ENCODE peak calls at places on chromosomes 3 and 15, in nine cellular contexts. One of them, this sample, is unnamed.

GRCh38 chr3:192727032-192727847 is at the start of gene FGF12:
- DNase-seq in choroid plexus epithelial cell: peak
- DNase-seq in IMR-90: peak
- DNase-seq in GM13977: peak
- DNase-seq in effector memory CD4-positive, alpha-beta T cell: no peak
- DNase-seq in stimulated activated naive B cell treated with anti-CD40 and anti-IgM and Interleukin-4, amounts not matched to agents 10 μg/mL and 1 μg/mL and 100 μg/mL, for 72 hours: no peak
- DNase-seq in non-pigmented ciliary epithelial cell: peak
- DNase-seq in activated CD8-positive, alpha-beta memory T cell treated with anti-CD3 and anti-CD28 coated beads for 48 hours: no peak
- DNase-seq in activated gamma-delta T cell: no peak
- DNase-seq in this sample: no peak

GRCh38 chr15:35529784-35530183 is 16.2 kb downstream of the DPH6 start:
- DNase-seq in activated gamma-delta T cell: no peak
- DNase-seq in stimulated activated naive B cell treated with anti-CD40 and anti-IgM and Interleukin-4, amounts not matched to agents 10 μg/mL and 1 μg/mL and 100 μg/mL, for 72 hours: no peak
- DNase-seq in IMR-90: no peak
- DNase-seq in effector memory CD4-positive, alpha-beta T cell: no peak
- DNase-seq in activated CD8-positive, alpha-beta memory T cell treated with anti-CD3 and anti-CD28 coated beads for 48 hours: no peak
- DNase-seq in GM13977: no peak
- DNase-seq in non-pigmented ciliary epithelial cell: no peak
- DNase-seq in choroid plexus epithelial cell: no peak
- DNase-seq in this sample: no peak

GRCh38 chr3:119295816-119296484 is 1.8 kb downstream of the ARHGAP31 start:
- DNase-seq in GM13977: no peak
- DNase-seq in activated gamma-delta T cell: no peak
- DNase-seq in effector memory CD4-positive, alpha-beta T cell: no peak
- DNase-seq in IMR-90: no peak
- DNase-seq in choroid plexus epithelial cell: peak
- DNase-seq in activated CD8-positive, alpha-beta memory T cell treated with anti-CD3 and anti-CD28 coated beads for 48 hours: no peak
- DNase-seq in stimulated activated naive B cell treated with anti-CD40 and anti-IgM and Interleukin-4, amounts not matched to agents 10 μg/mL and 1 μg/mL and 100 μg/mL, for 72 hours: no peak
- DNase-seq in non-pigmented ciliary epithelial cell: no peak
- DNase-seq in this sample: no peak

GRCh38 chr15:52095597-52096262 is 16.8 kb downstream of the BCL2L10 start:
- DNase-seq in effector memory CD4-positive, alpha-beta T cell: no peak
- DNase-seq in stimulated activated naive B cell treated with anti-CD40 and anti-IgM and Interleukin-4, amounts not matched to agents 10 μg/mL and 1 μg/mL and 100 μg/mL, for 72 hours: no peak
- DNase-seq in activated CD8-positive, alpha-beta memory T cell treated with anti-CD3 and anti-CD28 coated beads for 48 hours: no peak
- DNase-seq in activated gamma-delta T cell: no peak
- DNase-seq in IMR-90: peak
- DNase-seq in non-pigmented ciliary epithelial cell: peak
- DNase-seq in GM13977: no peak
- DNase-seq in choroid plexus epithelial cell: peak
- DNase-seq in this sample: no peak

GRCh38 chr3:175941352-175941751 is 1082.2 kb downstream of the NAALADL2 start:
- DNase-seq in GM13977: peak
- DNase-seq in effector memory CD4-positive, alpha-beta T cell: no peak
- DNase-seq in stimulated activated naive B cell treated with anti-CD40 and anti-IgM and Interleukin-4, amounts not matched to agents 10 μg/mL and 1 μg/mL and 100 μg/mL, for 72 hours: no peak
- DNase-seq in non-pigmented ciliary epithelial cell: no peak
- DNase-seq in choroid plexus epithelial cell: peak
- DNase-seq in activated CD8-positive, alpha-beta memory T cell treated with anti-CD3 and anti-CD28 coated beads for 48 hours: no peak
- DNase-seq in activated gamma-delta T cell: no peak
- DNase-seq in IMR-90: no peak
- DNase-seq in this sample: no peak

GRCh38 chr3:148453764-148454163 is 243.9 kb upstream of the AGTR1 start:
- DNase-seq in activated gamma-delta T cell: no peak
- DNase-seq in stimulated activated naive B cell treated with anti-CD40 and anti-IgM and Interleukin-4, amounts not matched to agents 10 μg/mL and 1 μg/mL and 100 μg/mL, for 72 hours: no peak
- DNase-seq in non-pigmented ciliary epithelial cell: no peak
- DNase-seq in activated CD8-positive, alpha-beta memory T cell treated with anti-CD3 and anti-CD28 coated beads for 48 hours: no peak
- DNase-seq in choroid plexus epithelial cell: peak
- DNase-seq in GM13977: no peak
- DNase-seq in IMR-90: no peak
- DNase-seq in effector memory CD4-positive, alpha-beta T cell: no peak
- DNase-seq in this sample: no peak

GRCh38 chr3:169668081-169668956 is 4.8 kb upstream of the MECOM start:
- DNase-seq in effector memory CD4-positive, alpha-beta T cell: no peak
- DNase-seq in activated CD8-positive, alpha-beta memory T cell treated with anti-CD3 and anti-CD28 coated beads for 48 hours: no peak
- DNase-seq in non-pigmented ciliary epithelial cell: no peak
- DNase-seq in IMR-90: peak
- DNase-seq in activated gamma-delta T cell: no peak
- DNase-seq in GM13977: peak
- DNase-seq in choroid plexus epithelial cell: peak
- DNase-seq in stimulated activated naive B cell treated with anti-CD40 and anti-IgM and Interleukin-4, amounts not matched to agents 10 μg/mL and 1 μg/mL and 100 μg/mL, for 72 hours: no peak
- DNase-seq in this sample: no peak

GRCh38 chr3:106333911-106334618 is 465.3 kb upstream of the CBLB start:
- DNase-seq in stimulated activated naive B cell treated with anti-CD40 and anti-IgM and Interleukin-4, amounts not matched to agents 10 μg/mL and 1 μg/mL and 100 μg/mL, for 72 hours: peak
- DNase-seq in choroid plexus epithelial cell: peak
- DNase-seq in activated gamma-delta T cell: no peak
- DNase-seq in IMR-90: peak
- DNase-seq in activated CD8-positive, alpha-beta memory T cell treated with anti-CD3 and anti-CD28 coated beads for 48 hours: peak
- DNase-seq in effector memory CD4-positive, alpha-beta T cell: no peak
- DNase-seq in GM13977: no peak
- DNase-seq in non-pigmented ciliary epithelial cell: peak
- DNase-seq in this sample: peak

GRCh38 chr3:67118122-67118521 is 120.0 kb downstream of the KBTBD8 start:
- DNase-seq in activated gamma-delta T cell: no peak
- DNase-seq in GM13977: no peak
- DNase-seq in IMR-90: no peak
- DNase-seq in effector memory CD4-positive, alpha-beta T cell: no peak
- DNase-seq in non-pigmented ciliary epithelial cell: no peak
- DNase-seq in activated CD8-positive, alpha-beta memory T cell treated with anti-CD3 and anti-CD28 coated beads for 48 hours: no peak
- DNase-seq in stimulated activated naive B cell treated with anti-CD40 and anti-IgM and Interleukin-4, amounts not matched to agents 10 μg/mL and 1 μg/mL and 100 μg/mL, for 72 hours: no peak
- DNase-seq in choroid plexus epithelial cell: no peak
- DNase-seq in this sample: no peak

GRCh38 chr3:45425237-45425933 is 37.0 kb downstream of the LARS2 start:
- DNase-seq in activated CD8-positive, alpha-beta memory T cell treated with anti-CD3 and anti-CD28 coated beads for 48 hours: no peak
- DNase-seq in activated gamma-delta T cell: no peak
- DNase-seq in stimulated activated naive B cell treated with anti-CD40 and anti-IgM and Interleukin-4, amounts not matched to agents 10 μg/mL and 1 μg/mL and 100 μg/mL, for 72 hours: no peak
- DNase-seq in non-pigmented ciliary epithelial cell: no peak
- DNase-seq in GM13977: no peak
- DNase-seq in choroid plexus epithelial cell: no peak
- DNase-seq in IMR-90: no peak
- DNase-seq in effector memory CD4-positive, alpha-beta T cell: no peak
- DNase-seq in this sample: no peak

GRCh38 chr3:132417695-132418520 is 606 bp downstream of the DNAJC13 start:
- DNase-seq in choroid plexus epithelial cell: peak
- DNase-seq in IMR-90: peak
- DNase-seq in activated gamma-delta T cell: no peak
- DNase-seq in non-pigmented ciliary epithelial cell: no peak
- DNase-seq in activated CD8-positive, alpha-beta memory T cell treated with anti-CD3 and anti-CD28 coated beads for 48 hours: no peak
- DNase-seq in effector memory CD4-positive, alpha-beta T cell: peak
- DNase-seq in stimulated activated naive B cell treated with anti-CD40 and anti-IgM and Interleukin-4, amounts not matched to agents 10 μg/mL and 1 μg/mL and 100 μg/mL, for 72 hours: no peak
- DNase-seq in GM13977: peak
- DNase-seq in this sample: no peak

GRCh38 chr3:186168976-186169375 is 60.1 kb upstream of the ETV5 start:
- DNase-seq in stimulated activated naive B cell treated with anti-CD40 and anti-IgM and Interleukin-4, amounts not matched to agents 10 μg/mL and 1 μg/mL and 100 μg/mL, for 72 hours: no peak
- DNase-seq in activated gamma-delta T cell: no peak
- DNase-seq in effector memory CD4-positive, alpha-beta T cell: no peak
- DNase-seq in choroid plexus epithelial cell: no peak
- DNase-seq in GM13977: no peak
- DNase-seq in IMR-90: no peak
- DNase-seq in non-pigmented ciliary epithelial cell: no peak
- DNase-seq in activated CD8-positive, alpha-beta memory T cell treated with anti-CD3 and anti-CD28 coated beads for 48 hours: no peak
- DNase-seq in this sample: no peak

GRCh38 chr3:102353804-102354203 is 81.0 kb upstream of the ZPLD1 start:
- DNase-seq in effector memory CD4-positive, alpha-beta T cell: no peak
- DNase-seq in activated gamma-delta T cell: no peak
- DNase-seq in choroid plexus epithelial cell: peak
- DNase-seq in GM13977: no peak
- DNase-seq in activated CD8-positive, alpha-beta memory T cell treated with anti-CD3 and anti-CD28 coated beads for 48 hours: no peak
- DNase-seq in stimulated activated naive B cell treated with anti-CD40 and anti-IgM and Interleukin-4, amounts not matched to agents 10 μg/mL and 1 μg/mL and 100 μg/mL, for 72 hours: no peak
- DNase-seq in non-pigmented ciliary epithelial cell: no peak
- DNase-seq in IMR-90: no peak
- DNase-seq in this sample: no peak

GRCh38 chr3:115588201-115588600 is 35.1 kb upstream of the GAP43 start:
- DNase-seq in effector memory CD4-positive, alpha-beta T cell: no peak
- DNase-seq in IMR-90: no peak
- DNase-seq in GM13977: no peak
- DNase-seq in activated CD8-positive, alpha-beta memory T cell treated with anti-CD3 and anti-CD28 coated beads for 48 hours: no peak
- DNase-seq in non-pigmented ciliary epithelial cell: no peak
- DNase-seq in stimulated activated naive B cell treated with anti-CD40 and anti-IgM and Interleukin-4, amounts not matched to agents 10 μg/mL and 1 μg/mL and 100 μg/mL, for 72 hours: no peak
- DNase-seq in choroid plexus epithelial cell: no peak
- DNase-seq in activated gamma-delta T cell: no peak
- DNase-seq in this sample: no peak

GRCh38 chr3:72820405-72820804 is 27.8 kb downstream of the SHQ1 start:
- DNase-seq in GM13977: no peak
- DNase-seq in effector memory CD4-positive, alpha-beta T cell: no peak
- DNase-seq in activated gamma-delta T cell: no peak
- DNase-seq in choroid plexus epithelial cell: peak
- DNase-seq in non-pigmented ciliary epithelial cell: no peak
- DNase-seq in IMR-90: peak
- DNase-seq in activated CD8-positive, alpha-beta memory T cell treated with anti-CD3 and anti-CD28 coated beads for 48 hours: no peak
- DNase-seq in stimulated activated naive B cell treated with anti-CD40 and anti-IgM and Interleukin-4, amounts not matched to agents 10 μg/mL and 1 μg/mL and 100 μg/mL, for 72 hours: no peak
- DNase-seq in this sample: no peak